ENCODE peak calls at places on chromosomes 5 and 9, in six cellular contexts. S, G, K, E, V and U are unnamed samples.

GRCh38 chr5:71747182-71747581 is 28.1 kb downstream of the CARTPT start:
- DNase-seq in S (no peak), G (no peak), K (no peak), E (no peak), V (no peak), U (no peak)

GRCh38 chr9:117247271-117247670 is 167.6 kb downstream of the ASTN2 start:
- DNase-seq in S (no peak), G (peak; percentile 70), K (no peak), E (no peak), V (no peak), U (peak; percentile 67)

GRCh38 chr9:84139296-84140100 is 158.9 kb downstream of the RMI1 start:
- DNase-seq in S (no peak), G (peak; percentile 59), K (no peak), E (no peak), V (peak; percentile 36), U (no peak)

GRCh38 chr9:755454-756381 is 85.8 kb upstream of the DMRT1 start:
- DNase-seq in S (no peak), G (no peak), K (no peak), E (no peak), V (peak; percentile 32), U (no peak)

GRCh38 chr5:73031839-73032238 is 76.0 kb downstream of the FCHO2 start:
- DNase-seq in S (peak; percentile 62), G (peak; percentile 4), K (no peak), E (no peak), V (no peak), U (no peak)

GRCh38 chr5:137933491-137933911 is 44.2 kb downstream of the PKD2L2 start:
- DNase-seq in S (no peak), G (no peak), K (peak; percentile 18), E (no peak), V (no peak), U (no peak)

GRCh38 chr5:34666392-34667080 is 10.4 kb downstream of the RAI14 start:
- DNase-seq in S (no peak), G (no peak), K (no peak), E (no peak), V (no peak), U (no peak)

GRCh38 chr9:107688728-107689127 is 199.2 kb upstream of the KLF4 start:
- DNase-seq in S (no peak), G (no peak), K (no peak), E (no peak), V (no peak), U (no peak)

GRCh38 chr5:96384353-96384752 is 48.7 kb downstream of the PCSK1 start:
- DNase-seq in S (peak; percentile 55), G (peak; percentile 37), K (no peak), E (no peak), V (peak; percentile 58), U (no peak)

GRCh38 chr5:132411382-132411925 is 41.9 kb downstream of the SLC22A5 start:
- DNase-seq in S (no peak), G (peak; percentile 53), K (no peak), E (no peak), V (no peak), U (no peak)

GRCh38 chr5:177496111-177497010 is 1.0 kb downstream of the PDLIM7 start:
- DNase-seq in S (peak; percentile 85), G (no peak), K (peak; percentile 82), E (no peak), V (peak; percentile 53), U (peak; percentile 95)

GRCh38 chr9:70120834-70121510 is 77.3 kb downstream of the MAMDC2 start:
- DNase-seq in S (peak; percentile 82), G (no peak), K (no peak), E (no peak), V (peak; percentile 67), U (no peak)

GRCh38 chr5:147382776-147383175 is 127.1 kb downstream of the DPYSL3 start:
- DNase-seq in S (no peak), G (no peak), K (no peak), E (no peak), V (no peak), U (peak; percentile 58)

GRCh38 chr5:10485142-10485795 is 43.6 kb downstream of the ROPN1L start:
- DNase-seq in S (peak; percentile 62), G (no peak), K (no peak), E (no peak), V (peak; percentile 78), U (peak; percentile 33)

GRCh38 chr9:113599647-113600476 is 136.3 kb downstream of the RGS3 start:
- DNase-seq in S (no peak), G (no peak), K (no peak), E (no peak), V (peak; percentile 28), U (peak; percentile 68)

GRCh38 chr5:77086611-77087483 is at the start of gene ZBED3:
- DNase-seq in S (peak; percentile 78), G (peak; percentile 85), K (peak; percentile 61), E (peak; percentile 38), V (peak; percentile 60), U (peak; percentile 87)

GRCh38 chr9:132372177-132373095 is 17.6 kb upstream of the SETX start:
- DNase-seq in S (no peak), G (peak; percentile 75), K (no peak), E (no peak), V (no peak), U (no peak)

GRCh38 chr9:4666042-4666699 is at the start of gene SPATA6L:
- DNase-seq in S (peak; percentile 81), G (peak; percentile 58), K (peak; percentile 54), E (no peak), V (no peak), U (peak; percentile 61)